ENCODE peak calls at places on chromosomes 16 and 17, in ten cellular contexts. C, V, J, N, Q, I, T, H, L and W are unnamed samples.
A peak's percentile ranks its signal among the peaks of the same experiment; 100 is the strongest.

GRCh38 chr17:10178789-10179075 is 19.7 kb downstream of the GAS7 start:
- DNase-seq in C (no peak), V (no peak), J (no peak), N (no peak), Q (no peak), I (no peak), T (no peak), H (no peak), L (no peak), W (no peak)

GRCh38 chr17:6787081-6787693 is 11.2 kb downstream of the FBXO39 start:
- DNase-seq in C (no peak), V (no peak), J (no peak), N (no peak), Q (no peak), I (no peak), T (no peak), H (no peak), L (no peak), W (no peak)

GRCh38 chr17:5785343-5785742 is 201.0 kb upstream of the NLRP1 start:
- DNase-seq in C (no peak), V (no peak), J (no peak), N (peak; percentile 5), Q (peak; percentile 79), I (no peak), T (no peak), H (peak; percentile 80), L (peak; percentile 92), W (no peak)

GRCh38 chr17:19712436-19713004 is 3.9 kb downstream of the SLC47A2 start:
- DNase-seq in C (no peak), V (peak; percentile 5), J (no peak), N (no peak), Q (no peak), I (no peak), T (no peak), H (no peak), L (no peak), W (no peak)

GRCh38 chr17:10683853-10684252 is 13.5 kb downstream of the SCO1 start:
- DNase-seq in C (no peak), V (peak; percentile 33), J (no peak), N (peak; percentile 48), Q (peak; percentile 59), I (no peak), T (no peak), H (peak; percentile 37), L (peak; percentile 65), W (no peak)

GRCh38 chr16:82169861-82170845 is at the start of gene MPHOSPH6:
- DNase-seq in C (peak; percentile 90), V (peak; percentile 92), J (peak; percentile 94), N (peak; percentile 93), Q (peak; percentile 73), I (peak; percentile 94), T (peak; percentile 69), H (peak; percentile 90), L (peak; percentile 96), W (peak; percentile 93)

GRCh38 chr16:29192329-29193247 is 207.7 kb downstream of the LAT start:
- DNase-seq in C (no peak), V (no peak), J (no peak), N (no peak), Q (no peak), I (peak; percentile 5), T (no peak), H (no peak), L (no peak), W (no peak)

GRCh38 chr16:67663151-67663876 is 2.6 kb downstream of the PARD6A start:
- DNase-seq in C (peak; percentile 31), V (no peak), J (no peak), N (no peak), Q (no peak), I (no peak), T (no peak), H (no peak), L (peak; percentile 49), W (peak; percentile 68)

GRCh38 chr17:82397449-82398335 is 20.5 kb upstream of the HEXD start:
- DNase-seq in C (no peak), V (no peak), J (no peak), N (no peak), Q (no peak), I (peak; percentile 31), T (no peak), H (no peak), L (no peak), W (no peak)

GRCh38 chr16:86110726-86111125 is 211.8 kb downstream of the IRF8 start:
- DNase-seq in C (no peak), V (no peak), J (no peak), N (no peak), Q (no peak), I (no peak), T (no peak), H (no peak), L (no peak), W (no peak)

GRCh38 chr17:41416478-41416877 is 7.9 kb downstream of the KRT37 start:
- DNase-seq in C (no peak), V (no peak), J (no peak), N (peak; percentile 38), Q (no peak), I (no peak), T (no peak), H (peak; percentile 13), L (no peak), W (no peak)

GRCh38 chr17:43790311-43790940 is 10.2 kb downstream of the CFAP97D1 start:
- DNase-seq in C (no peak), V (no peak), J (no peak), N (no peak), Q (no peak), I (no peak), T (no peak), H (no peak), L (peak; percentile 18), W (no peak)

GRCh38 chr17:82536220-82537201 is 17.0 kb downstream of the FOXK2 start:
- DNase-seq in C (no peak), V (no peak), J (peak; percentile 62), N (peak; percentile 75), Q (peak; percentile 73), I (no peak), T (peak; percentile 52), H (peak; percentile 81), L (no peak), W (peak; percentile 28)

GRCh38 chr16:64882385-64882784 is 239.5 kb downstream of the CDH11 start:
- DNase-seq in C (no peak), V (no peak), J (no peak), N (no peak), Q (no peak), I (no peak), T (no peak), H (no peak), L (no peak), W (no peak)

GRCh38 chr17:62807812-62808575 is at the start of gene MARCHF10:
- DNase-seq in C (peak; percentile 14), V (no peak), J (peak; percentile 63), N (no peak), Q (no peak), I (peak; percentile 16), T (no peak), H (no peak), L (peak; percentile 36), W (peak; percentile 85)

GRCh38 chr17:50739098-50739497 is 19.7 kb downstream of the LUC7L3 start:
- DNase-seq in C (no peak), V (no peak), J (no peak), N (no peak), Q (no peak), I (no peak), T (no peak), H (no peak), L (no peak), W (no peak)

GRCh38 chr16:4272114-4272954 is 489 bp downstream of the TFAP4 start:
- DNase-seq in C (no peak), V (peak; percentile 44), J (peak; percentile 64), N (peak; percentile 29), Q (peak; percentile 22), I (peak; percentile 52), T (no peak), H (peak; percentile 24), L (peak; percentile 39), W (no peak)

GRCh38 chr16:11612110-11612981 is 25.6 kb upstream of the LITAF start:
- DNase-seq in C (no peak), V (no peak), J (peak; percentile 73), N (no peak), Q (peak; percentile 35), I (peak; percentile 86), T (no peak), H (no peak), L (no peak), W (no peak)

GRCh38 chr17:66855204-66855603 is 20.3 kb downstream of the CACNG5 start:
- DNase-seq in C (peak; percentile 21), V (peak; percentile 37), J (peak; percentile 22), N (no peak), Q (no peak), I (no peak), T (no peak), H (no peak), L (no peak), W (no peak)

GRCh38 chr16:89143911-89144675 is 27.5 kb upstream of the CDH15 start:
- DNase-seq in C (no peak), V (no peak), J (no peak), N (no peak), Q (no peak), I (no peak), T (no peak), H (peak; percentile 12), L (no peak), W (no peak)

GRCh38 chr16:81466351-81466960 is 21.8 kb downstream of the CMIP start:
- DNase-seq in C (no peak), V (no peak), J (no peak), N (no peak), Q (no peak), I (no peak), T (no peak), H (peak; percentile 70), L (no peak), W (no peak)

GRCh38 chr16:87012954-87013938 is 303.9 kb downstream of the C16orf95 start:
- DNase-seq in C (no peak), V (no peak), J (peak; percentile 31), N (no peak), Q (no peak), I (no peak), T (no peak), H (no peak), L (no peak), W (no peak)

GRCh38 chr17:77318491-77319210 is 177.9 kb downstream of the SEC14L1 start:
- DNase-seq in C (no peak), V (no peak), J (no peak), N (peak; percentile 65), Q (no peak), I (peak; percentile 54), T (no peak), H (peak; percentile 65), L (peak; percentile 42), W (no peak)

GRCh38 chr16:10889880-10890279 is 12.9 kb downstream of the CIITA start:
- DNase-seq in C (no peak), V (no peak), J (no peak), N (no peak), Q (no peak), I (no peak), T (no peak), H (no peak), L (no peak), W (no peak)

GRCh38 chr16:53043462-53043861 is 9.2 kb downstream of the CHD9NB start:
- DNase-seq in C (no peak), V (no peak), J (peak; percentile 37), N (no peak), Q (no peak), I (peak; percentile 23), T (no peak), H (no peak), L (no peak), W (no peak)

GRCh38 chr16:89368604-89369249 is 121.6 kb downstream of the ANKRD11 start:
- DNase-seq in C (no peak), V (no peak), J (no peak), N (no peak), Q (no peak), I (no peak), T (no peak), H (no peak), L (no peak), W (no peak)

GRCh38 chr16:1612320-1613111 is at the start of gene CRAMP1:
- DNase-seq in C (peak; percentile 20), V (peak; percentile 32), J (peak; percentile 54), N (no peak), Q (no peak), I (peak; percentile 13), T (no peak), H (no peak), L (peak; percentile 46), W (peak; percentile 28)

GRCh38 chr17:79809530-79810137 is 12.8 kb upstream of the CBX8 start:
- DNase-seq in C (no peak), V (no peak), J (no peak), N (no peak), Q (no peak), I (peak; percentile 53), T (no peak), H (no peak), L (no peak), W (no peak)